ENCODE peak calls at places on chromosomes 3 and 15, in eight cellular contexts. R is NCI-H1092 treated with DMSO at 0.1 percent for 48 hours; J is brain microvascular endothelial cell; I is colonic mucosa; S is NCI-H446 treated with DMSO at 0.1 percent for 48 hours; H is iris pigment epithelial cell; B is activated T-helper 1 cell treated with Interleukin-2 at 50 U/mL for 16 hours; O is stimulated activated CD4-positive, alpha-beta T cell treated with anti-CD3 and anti-CD28 coated beads, Interleukin-4, amount 100 ng/mL, for 24 hours. X is an unnamed sample.

GRCh38 chr3:141385386-141386079 is 17.2 kb downstream of the ZBTB38 start:
- DNase-seq in R (peak; percentile 85), J (no peak), I (no peak), S (no peak), H (no peak), B (no peak), O (no peak), X (no peak)

GRCh38 chr15:66459818-66460615 is 37.5 kb downstream of the SNAPC5 start:
- DNase-seq in R (no peak), J (peak; percentile 30), I (no peak), S (no peak), H (peak; percentile 60), B (no peak), O (no peak), X (no peak)

GRCh38 chr15:57422113-57422754 is 45.9 kb downstream of the CGNL1 start:
- DNase-seq in R (no peak), J (no peak), I (no peak), S (no peak), H (no peak), B (no peak), O (no peak), X (no peak)

GRCh38 chr15:56098230-56098899 is 105.0 kb upstream of the NEDD4 start:
- DNase-seq in R (no peak), J (no peak), I (no peak), S (no peak), H (no peak), B (no peak), O (no peak), X (no peak)

GRCh38 chr3:57397175-57398026 is 104.9 kb upstream of the ASB14 start:
- DNase-seq in R (peak; percentile 2), J (peak; percentile 44), I (peak; percentile 57), S (no peak), H (peak; percentile 60), B (peak; percentile 23), O (peak; percentile 61), X (no peak)

GRCh38 chr15:89654311-89654761 is 931 bp downstream of the KIF7 start:
- DNase-seq in R (no peak), J (no peak), I (no peak), S (no peak), H (peak; percentile 58), B (no peak), O (no peak), X (no peak)

GRCh38 chr3:114294940-114295480 is 1.2 kb downstream of the TIGIT start:
- DNase-seq in R (no peak), J (no peak), I (no peak), S (no peak), H (no peak), B (no peak), O (no peak), X (no peak)

GRCh38 chr3:119794971-119795612 is 13.2 kb downstream of the NR1I2 start:
- DNase-seq in R (no peak), J (peak; percentile 11), I (peak; percentile 91), S (no peak), H (peak; percentile 7), B (no peak), O (no peak), X (peak; percentile 56)

GRCh38 chr3:9270704-9271103 is 21.3 kb upstream of the SRGAP3 start:
- DNase-seq in R (no peak), J (no peak), I (no peak), S (no peak), H (no peak), B (no peak), O (no peak), X (no peak)

GRCh38 chr3:143644370-143645089 is 203.7 kb downstream of the SLC9A9 start:
- DNase-seq in R (peak; percentile 25), J (peak; percentile 83), I (peak; percentile 80), S (peak; percentile 65), H (peak; percentile 86), B (no peak), O (peak; percentile 5), X (peak; percentile 87)

GRCh38 chr15:26158176-26158575 is 295.0 kb upstream of the ATP10A start:
- DNase-seq in R (no peak), J (no peak), I (no peak), S (no peak), H (no peak), B (no peak), O (no peak), X (no peak)

GRCh38 chr3:149763565-149763964 is 11.3 kb upstream of the COMMD2 start:
- DNase-seq in R (no peak), J (no peak), I (no peak), S (no peak), H (no peak), B (no peak), O (no peak), X (no peak)

GRCh38 chr15:44034933-44035624 is 160.0 kb downstream of the FRMD5 start:
- DNase-seq in R (no peak), J (peak; percentile 56), I (no peak), S (peak; percentile 58), H (peak; percentile 72), B (no peak), O (no peak), X (no peak)

GRCh38 chr3:70342149-70342548 is 29.7 kb upstream of the MDFIC2 start:
- DNase-seq in R (no peak), J (no peak), I (no peak), S (no peak), H (no peak), B (no peak), O (no peak), X (no peak)

GRCh38 chr3:4772171-4772804 is 206.9 kb upstream of the BHLHE40 start:
- DNase-seq in R (no peak), J (peak; percentile 24), I (peak; percentile 85), S (no peak), H (peak; percentile 67), B (no peak), O (no peak), X (no peak)

GRCh38 chr3:11736136-11736833 is 92.6 kb upstream of the VGLL4 start:
- DNase-seq in R (no peak), J (no peak), I (no peak), S (no peak), H (no peak), B (no peak), O (no peak), X (no peak)

GRCh38 chr15:34359416-34359815 is 7.6 kb downstream of the LPCAT4 start:
- DNase-seq in R (no peak), J (no peak), I (peak; percentile 57), S (no peak), H (no peak), B (no peak), O (no peak), X (no peak)